ENCODE peak calls at places on chromosome 1, in eight cellular contexts. M, T, E, G, K, W, L and H are unnamed samples.
A peak's percentile ranks its signal among the peaks of the same experiment; 100 is the strongest.

GRCh38 chr1:184595609-184596008 is 159.0 kb downstream of the EDEM3 start:
- DNase-seq in L (no peak), G (no peak), T (no peak), K (peak; percentile 46), E (no peak), M (no peak), W (no peak), H (no peak)

GRCh38 chr1:41913025-41913424 is 5.7 kb downstream of the HIVEP3 start:
- DNase-seq in T (no peak), W (no peak), E (no peak), L (no peak), M (no peak), K (no peak), G (no peak), H (no peak)

GRCh38 chr1:86504895-86505625 is 36.3 kb downstream of the CLCA1 start:
- DNase-seq in G (no peak), W (no peak), L (no peak), E (no peak), K (no peak), T (no peak), M (no peak), H (no peak)

GRCh38 chr1:184051485-184052193 is at the start of gene TSEN15:
- DNase-seq in G (peak; percentile 87), M (peak; percentile 81), K (peak; percentile 84), T (peak; percentile 61), L (no peak), E (no peak), W (peak; percentile 64), H (peak; percentile 83)

GRCh38 chr1:247681288-247681897 is 1.9 kb upstream of the OR13G1 start:
- DNase-seq in G (peak; percentile 57), T (peak; percentile 1), L (no peak), E (peak; percentile 4), W (no peak), M (peak; percentile 26), K (peak; percentile 42), H (no peak)

GRCh38 chr1:6653651-6654290 is 29.1 kb downstream of the THAP3 start:
- DNase-seq in L (no peak), K (no peak), M (no peak), G (no peak), E (no peak), W (no peak), T (no peak), H (no peak)

GRCh38 chr1:15885701-15886612 is 38.5 kb downstream of the SPEN start:
- DNase-seq in L (no peak), M (peak; percentile 24), K (peak; percentile 85), W (peak; percentile 99), E (peak; percentile 92), G (peak; percentile 31), T (peak; percentile 13), H (peak; percentile 97)

GRCh38 chr1:188128761-188129160 is 1300.0 kb downstream of the PLA2G4A start:
- DNase-seq in K (peak; percentile 2), E (peak; percentile 12), L (no peak), W (no peak), T (no peak), M (no peak), G (no peak), H (no peak)

GRCh38 chr1:155324717-155325595 is 4.3 kb downstream of the RUSC1 start:
- DNase-seq in K (peak; percentile 72), T (no peak), W (peak; percentile 68), M (peak; percentile 26), G (no peak), L (no peak), E (no peak), H (peak; percentile 64)

GRCh38 chr1:150764617-150765090 is 924 bp downstream of the CTSS start:
- DNase-seq in T (no peak), M (no peak), W (no peak), G (no peak), E (peak; percentile 73), K (peak; percentile 50), L (no peak), H (no peak)

GRCh38 chr1:109275706-109276345 is 7.1 kb downstream of the PSRC1 start:
- DNase-seq in W (no peak), K (no peak), T (no peak), M (no peak), G (no peak), L (no peak), E (no peak), H (no peak)

GRCh38 chr1:32303997-32304622 is 12.2 kb downstream of the HDAC1 start:
- DNase-seq in W (no peak), M (no peak), G (no peak), T (no peak), K (no peak), E (no peak), L (no peak), H (no peak)

GRCh38 chr1:99827970-99828369 is 22.2 kb upstream of the AGL start:
- DNase-seq in T (no peak), E (no peak), M (no peak), K (no peak), L (no peak), G (no peak), W (no peak), H (no peak)

GRCh38 chr1:118947790-118948189 is 40.4 kb downstream of the TBX15 start:
- DNase-seq in W (no peak), K (no peak), M (no peak), E (no peak), T (no peak), G (no peak), L (no peak), H (no peak)

GRCh38 chr1:31834501-31834900 is 18.7 kb upstream of the SPOCD1 start:
- DNase-seq in G (peak; percentile 22), L (no peak), K (no peak), T (no peak), W (no peak), M (no peak), E (no peak), H (no peak)

GRCh38 chr1:1752190-1752589 is 26.1 kb downstream of the NADK start:
- DNase-seq in K (no peak), M (no peak), G (no peak), W (no peak), L (no peak), E (no peak), T (no peak), H (no peak)

GRCh38 chr1:212214377-212214776 is 70.8 kb upstream of the PPP2R5A start:
- DNase-seq in L (no peak), W (no peak), M (no peak), G (no peak), K (no peak), E (no peak), T (no peak), H (no peak)